ENCODE peak calls at places on chromosomes 5 and 9, in ten cellular contexts. Y is kidney glomerular epithelial cell; B is NCI-H446; N is GM03348; Q is lung; K is MV-4-11; W is BJ; M is effector CD4-positive, alpha-beta T cell; I is T1000; T is thyroid gland. S is an unnamed sample.

GRCh38 chr5:170623576-170624181 is 119.9 kb downstream of the KCNIP1 start:
- DNase-seq in T (peak), Q (no peak), B (no peak), W (no peak), N (peak), Y (peak), M (no peak), K (peak), I (no peak), S (peak)

GRCh38 chr5:1140188-1140817 is 28.4 kb upstream of the SLC12A7 start:
- DNase-seq in T (peak), N (peak), Q (peak), K (peak), M (peak), I (no peak), Y (peak), B (no peak), W (no peak), S (no peak)

GRCh38 chr9:124663046-124663961 is 107.8 kb downstream of the NR6A1 start:
- DNase-seq in W (no peak), T (no peak), I (no peak), B (no peak), M (no peak), N (no peak), Y (no peak), Q (no peak), K (peak), S (no peak)

GRCh38 chr5:32261198-32261597 is 51.5 kb downstream of the MTMR12 start:
- DNase-seq in T (no peak), I (no peak), M (no peak), W (no peak), B (no peak), Y (no peak), Q (no peak), K (peak), N (no peak), S (no peak)

GRCh38 chr5:56594821-56595220 is 220.5 kb upstream of the MAP3K1 start:
- DNase-seq in Y (no peak), T (no peak), W (no peak), N (no peak), I (no peak), Q (no peak), M (no peak), B (no peak), K (no peak), S (no peak)

GRCh38 chr5:71658916-71659661 is 60.0 kb upstream of the CARTPT start:
- DNase-seq in N (no peak), B (peak), T (no peak), I (no peak), Q (no peak), K (peak), W (no peak), Y (no peak), M (no peak), S (no peak)

GRCh38 chr9:127525426-127526188 is 74.3 kb downstream of the LRSAM1 start:
- DNase-seq in B (no peak), Y (no peak), Q (no peak), I (no peak), N (peak), K (peak), M (no peak), W (no peak), T (no peak), S (no peak)

GRCh38 chr9:79578891-79579290 is 7.1 kb downstream of the TLE4 start:
- DNase-seq in K (no peak), B (no peak), Y (no peak), N (no peak), Q (no peak), W (no peak), M (no peak), T (no peak), I (no peak), S (no peak)

GRCh38 chr5:15943487-15943886 is 236.1 kb downstream of the MARCHF11 start:
- DNase-seq in N (peak), W (no peak), M (no peak), B (no peak), K (no peak), I (no peak), T (no peak), Q (no peak), Y (no peak), S (no peak)

GRCh38 chr9:101485873-101486692 is 47.6 kb upstream of the RNF20 start:
- DNase-seq in B (no peak), T (peak), I (no peak), M (no peak), N (peak), W (no peak), Y (no peak), K (peak), Q (no peak), S (peak)

GRCh38 chr9:92614123-92614510 is 55.8 kb downstream of the IPPK start:
- DNase-seq in N (no peak), Y (no peak), M (no peak), I (no peak), B (no peak), K (no peak), T (no peak), Q (no peak), W (no peak), S (no peak)

GRCh38 chr5:65555266-65555665 is 7.7 kb downstream of the CENPK start:
- DNase-seq in I (no peak), B (no peak), W (no peak), N (no peak), T (no peak), Q (no peak), Y (no peak), M (no peak), K (no peak), S (no peak)

GRCh38 chr5:79771387-79771786 is 81.8 kb downstream of the CMYA5 start:
- DNase-seq in T (no peak), K (no peak), B (no peak), N (peak), M (no peak), I (peak), Q (no peak), W (peak), Y (peak), S (peak)

GRCh38 chr9:132948482-132949050 is 4.2 kb upstream of the TSC1 start:
- DNase-seq in B (no peak), Y (no peak), N (no peak), T (no peak), W (no peak), Q (no peak), I (no peak), K (no peak), M (no peak), S (no peak)

GRCh38 chr9:82412586-82412985 is 424.0 kb downstream of the SPATA31D1 start:
- DNase-seq in T (no peak), K (no peak), Q (no peak), B (no peak), N (no peak), M (no peak), Y (no peak), W (no peak), I (no peak), S (no peak)

GRCh38 chr9:31119882-31120481 is 1264.5 kb upstream of the ACO1 start:
- DNase-seq in T (no peak), N (peak), M (peak), W (no peak), K (peak), B (no peak), Q (no peak), Y (peak), I (no peak), S (peak)

GRCh38 chr5:66558562-66558961 is 37.6 kb upstream of the MAST4 start:
- DNase-seq in M (no peak), T (no peak), N (no peak), W (no peak), I (no peak), Y (no peak), K (peak), B (no peak), Q (no peak), S (no peak)

GRCh38 chr9:21028476-21028875 is 3.0 kb downstream of the HACD4 start:
- DNase-seq in M (no peak), B (no peak), W (no peak), N (no peak), Y (no peak), K (no peak), I (no peak), Q (no peak), T (no peak), S (no peak)

GRCh38 chr5:175517824-175518450 is 39.6 kb downstream of the SFXN1 start:
- DNase-seq in M (peak), N (peak), Q (no peak), Y (peak), I (peak), B (no peak), K (no peak), W (peak), T (no peak), S (no peak)

GRCh38 chr5:93044860-93045666 is 536.0 kb downstream of the NR2F1-AS1 start:
- DNase-seq in M (no peak), W (no peak), N (no peak), B (no peak), K (peak), T (no peak), I (no peak), Y (no peak), Q (no peak), S (no peak)

GRCh38 chr9:115034801-115035200 is 83.2 kb downstream of the TNC start:
- DNase-seq in K (no peak), T (no peak), B (no peak), Q (no peak), N (peak), I (no peak), Y (peak), M (no peak), W (peak), S (no peak)

GRCh38 chr9:121567142-121568100 is 67.8 kb upstream of the GGTA1 start:
- DNase-seq in M (no peak), N (peak), K (no peak), W (no peak), Q (no peak), Y (no peak), T (no peak), B (no peak), I (no peak), S (no peak)

GRCh38 chr5:111859533-111860270 is 102.7 kb upstream of the NREP start:
- DNase-seq in I (no peak), M (no peak), W (peak), Y (no peak), N (peak), B (no peak), K (no peak), T (no peak), Q (no peak), S (peak)

GRCh38 chr5:180120221-180121101 is 48.9 kb upstream of the RNF130 start:
- DNase-seq in Q (no peak), N (no peak), M (no peak), Y (no peak), T (no peak), B (no peak), K (no peak), W (no peak), I (no peak), S (no peak)

GRCh38 chr9:129932303-129933151 is 97.3 kb downstream of the USP20 start:
- DNase-seq in T (no peak), Q (no peak), M (no peak), B (no peak), I (no peak), N (peak), K (peak), W (no peak), Y (no peak), S (peak)

S was measured in DMS 273 treated with DMSO at 0.1 percent for 48 hours.